ENCODE peak calls at places on chromosome 4, in eight cellular contexts. U is WERI-Rb-1; K is K562; I is hepatocyte; H is uterus; Y is CD8-positive, alpha-beta T cell; T is lung; W is fibroblast of lung. J is an unnamed sample.

GRCh38 chr4:102575369-102576129 is 74.4 kb downstream of the NFKB1 start:
- DNase-seq in U (no peak), Y (no peak), K (no peak), I (no peak), W (peak), T (no peak), H (no peak), J (no peak)

GRCh38 chr4:56733352-56733751 is 52.3 kb upstream of the HOPX start:
- DNase-seq in W (no peak), H (no peak), Y (no peak), K (no peak), U (no peak), T (no peak), I (no peak), J (no peak)

GRCh38 chr4:185868983-185869938 is 57.3 kb upstream of the SORBS2 start:
- DNase-seq in T (no peak), K (no peak), U (no peak), W (no peak), H (no peak), Y (no peak), I (no peak), J (no peak)

GRCh38 chr4:159169414-159169813 is 66.5 kb downstream of the RAPGEF2 start:
- DNase-seq in K (no peak), H (no peak), W (no peak), T (no peak), U (no peak), I (no peak), Y (no peak), J (no peak)

GRCh38 chr4:1777822-1778641 is 15.1 kb upstream of the FGFR3 start:
- DNase-seq in T (no peak), H (no peak), I (peak), U (no peak), K (peak), Y (no peak), W (peak), J (no peak)

GRCh38 chr4:140793291-140793690 is 37.1 kb upstream of the TBC1D9 start:
- DNase-seq in I (no peak), U (no peak), H (no peak), K (no peak), W (no peak), T (no peak), Y (no peak), J (no peak)

GRCh38 chr4:141155586-141155985 is 22.3 kb upstream of the RNF150 start:
- DNase-seq in T (no peak), U (no peak), W (peak), H (no peak), Y (no peak), K (no peak), I (no peak), J (no peak)

GRCh38 chr4:77931452-77932135 is 69.0 kb downstream of the MRPL1 start:
- DNase-seq in W (peak), K (no peak), U (no peak), T (no peak), I (no peak), Y (no peak), H (no peak), J (no peak)

GRCh38 chr4:7135389-7135746 is 57.0 kb upstream of the SORCS2 start:
- DNase-seq in T (no peak), W (peak), K (no peak), I (no peak), H (no peak), U (no peak), Y (no peak), J (no peak)

GRCh38 chr4:11424000-11424399 is 4.7 kb downstream of the HS3ST1 start:
- DNase-seq in Y (peak), T (no peak), U (peak), H (peak), I (peak), W (peak), K (peak), J (no peak)

GRCh38 chr4:13170131-13170530 is 314.0 kb downstream of the RAB28 start:
- DNase-seq in Y (no peak), U (no peak), H (no peak), T (no peak), K (no peak), I (no peak), W (peak), J (no peak)

GRCh38 chr4:88891636-88892035 is 165.3 kb downstream of the FAM13A start:
- DNase-seq in I (no peak), T (no peak), Y (no peak), K (no peak), W (no peak), U (no peak), H (no peak), J (no peak)

GRCh38 chr4:89640620-89641366 is 196.2 kb downstream of the SNCA start:
- DNase-seq in U (peak), W (peak), I (peak), Y (no peak), T (no peak), K (no peak), H (peak), J (peak)

GRCh38 chr4:90127223-90127705 is at the start of gene CCSER1:
- DNase-seq in T (peak), I (peak), Y (peak), H (peak), W (peak), U (peak), K (no peak), J (peak)

GRCh38 chr4:152920768-152921167 is 15.4 kb upstream of the FHDC1 start:
- DNase-seq in U (no peak), H (no peak), I (no peak), W (no peak), Y (no peak), T (no peak), K (no peak), J (no peak)

GRCh38 chr4:139786494-139787354 is 121.1 kb downstream of the MGST2 start:
- DNase-seq in I (no peak), U (peak), Y (no peak), H (no peak), T (no peak), W (no peak), K (no peak), J (no peak)

GRCh38 chr4:80577991-80578390 is 242.5 kb downstream of the CFAP299 start:
- DNase-seq in Y (no peak), I (no peak), W (no peak), K (no peak), H (no peak), T (no peak), U (no peak), J (no peak)

GRCh38 chr4:126734465-126734864 is 898.3 kb upstream of the INTU start:
- DNase-seq in U (no peak), K (no peak), H (no peak), T (no peak), I (no peak), W (no peak), Y (no peak), J (no peak)

GRCh38 chr4:38069271-38069760 is 109.1 kb downstream of the PTTG2 start:
- DNase-seq in W (peak), U (no peak), T (peak), Y (no peak), K (peak), I (peak), H (peak), J (no peak)

GRCh38 chr4:105196523-105197145 is 50.0 kb downstream of the TET2 start:
- DNase-seq in W (peak), T (no peak), K (no peak), Y (no peak), U (no peak), I (no peak), H (no peak), J (no peak)

DNA sequence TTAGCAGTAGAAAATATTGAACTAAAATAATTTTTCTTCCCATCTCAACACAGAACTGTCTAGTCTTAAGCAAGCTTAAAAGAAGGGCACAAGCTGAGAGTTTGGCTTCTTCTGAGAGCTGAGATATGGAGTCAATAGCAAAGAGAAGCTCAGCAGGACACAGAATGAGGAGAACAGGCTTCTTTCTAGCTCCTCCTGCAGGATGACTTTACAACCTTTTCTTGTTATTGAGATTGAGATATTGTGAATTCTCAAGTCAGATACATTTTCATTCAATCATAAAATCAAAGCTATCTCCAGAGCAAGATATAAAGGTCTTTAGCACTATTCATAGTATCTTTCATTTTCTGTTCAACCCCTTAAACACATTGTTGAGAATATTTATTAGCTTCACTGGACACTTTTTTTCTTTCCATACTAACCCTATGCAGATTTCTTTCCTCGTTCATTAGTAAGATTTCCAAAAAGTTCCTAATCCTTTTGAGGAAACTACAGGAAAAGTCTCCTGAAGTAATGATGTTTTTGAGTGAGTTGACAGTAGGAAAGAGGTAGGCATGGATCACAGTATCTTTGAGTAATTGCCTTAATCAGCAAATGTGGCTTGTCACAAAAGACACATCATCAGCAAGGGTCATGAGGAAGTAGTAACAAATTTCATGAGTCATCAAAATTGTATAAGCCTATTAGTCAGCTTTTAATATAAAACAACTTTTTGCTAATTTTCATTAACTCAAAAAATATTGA is 17.8 kb upstream of the CXCL3 start:
- DNase-seq in T (no peak), I (no peak), H (no peak), U (no peak), W (peak), Y (no peak), K (peak), J (no peak)
- TF ChIP-seq CTCF in T (no peak), I (no peak), H (no peak), U (no peak), W (peak), Y (no peak), K (no peak), J (no peak)

DNA sequence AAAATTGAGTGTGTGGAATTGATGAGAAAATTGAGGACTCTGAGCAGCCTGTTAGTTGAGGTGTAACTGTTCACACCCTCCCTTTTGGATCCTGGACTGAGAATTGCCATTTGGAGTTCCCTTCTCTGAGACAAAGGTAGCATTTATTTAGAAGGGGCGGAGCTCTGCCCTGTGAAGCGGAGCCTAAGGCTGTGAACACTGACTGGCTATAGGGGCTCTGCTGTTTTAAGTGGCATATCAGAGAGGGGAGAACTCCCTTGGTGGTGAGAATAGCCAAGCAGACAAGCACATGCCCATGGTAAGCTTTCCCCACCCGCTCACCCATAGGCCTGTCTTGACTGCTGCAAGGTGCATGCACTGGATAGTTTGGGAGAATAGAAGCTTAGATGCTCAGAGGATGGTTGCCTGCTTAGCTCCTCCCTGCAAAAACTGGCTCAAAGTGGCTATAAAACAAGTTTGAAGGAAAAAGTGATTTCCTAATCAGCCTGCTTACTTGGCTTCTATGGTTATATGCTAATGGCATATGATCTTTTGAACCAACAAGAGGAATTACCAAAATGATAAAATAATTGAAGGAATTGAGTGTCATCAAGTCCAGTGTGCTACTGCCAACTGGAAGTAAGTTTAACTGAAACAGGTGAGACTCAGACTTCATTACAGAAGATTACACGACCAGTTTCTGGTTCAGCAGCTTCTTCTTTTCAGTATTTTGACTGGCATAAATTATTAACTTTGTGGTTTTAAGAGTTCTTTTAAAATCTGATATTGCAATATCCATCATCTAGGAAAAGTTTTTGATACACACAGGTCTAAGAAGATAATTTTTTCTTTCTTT is 108.4 kb downstream of the AFF1 start:
- DNase-seq in Y (no peak), H (no peak), I (no peak), W (no peak), T (no peak), U (no peak), K (no peak), J (no peak)
- H3K27ac ChIP-seq in Y (no peak), H (peak), I (no peak), W (no peak), T (no peak), U (no peak), K (no peak), J (no peak)

DNA sequence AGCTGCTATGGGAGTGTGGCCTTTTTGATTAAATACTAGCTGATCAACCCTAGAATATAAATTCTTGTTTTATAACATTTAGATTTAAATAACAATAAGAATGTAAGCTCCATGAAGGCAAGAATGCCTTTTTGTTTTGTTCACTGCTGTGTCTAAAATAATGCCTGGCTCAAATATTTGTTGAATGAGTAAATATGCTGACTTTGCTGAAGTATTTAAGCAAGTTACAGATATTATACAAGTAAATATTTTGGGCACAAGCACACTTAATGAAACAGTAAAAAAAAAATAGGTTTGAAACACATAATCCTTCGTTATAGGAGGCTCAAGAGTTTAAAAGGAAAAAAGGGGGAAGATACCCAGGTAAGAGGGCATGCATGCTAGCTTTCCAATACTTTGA is 24.1 kb downstream of the FABP2 start:
- DNase-seq in U (no peak), H (no peak), T (no peak), I (no peak), Y (no peak), W (no peak), K (no peak), J (no peak)
- H3K4me3 ChIP-seq in U (no peak), H (no peak), T (no peak), I (peak), Y (no peak), W (no peak), K (no peak), J (peak)

DNA sequence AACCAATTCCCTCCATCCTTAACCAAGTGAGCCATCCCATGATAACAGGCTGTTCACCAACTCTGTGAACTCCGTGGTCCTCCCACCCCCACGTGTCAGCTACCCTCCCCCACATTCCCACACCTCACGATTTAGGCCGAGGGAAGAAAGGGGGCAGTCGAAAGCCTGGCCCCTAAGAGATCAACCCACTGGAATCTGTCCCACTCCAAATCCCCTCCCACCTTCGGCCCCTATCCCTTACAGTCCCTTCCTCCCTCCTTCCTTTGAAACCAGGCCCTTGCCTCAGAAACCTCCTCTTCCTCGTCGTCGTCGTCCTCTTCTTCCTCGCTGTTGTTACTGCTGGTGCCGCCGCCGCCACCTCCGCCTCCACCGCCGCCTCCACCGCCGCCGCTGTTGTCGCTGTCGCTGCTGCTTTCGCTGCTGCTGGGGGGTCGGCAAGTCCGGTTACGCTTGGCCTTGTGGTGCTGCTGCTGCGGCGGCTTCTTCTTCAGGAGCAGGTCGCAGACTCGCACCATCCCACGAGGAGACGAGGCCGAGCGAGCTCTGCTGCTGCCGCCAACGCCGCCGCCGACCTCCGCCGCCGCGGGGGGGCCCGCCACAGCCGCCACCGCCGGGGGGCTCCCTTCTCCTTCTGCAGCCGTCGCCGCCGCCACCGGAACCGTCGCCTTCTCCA is 467 bp downstream of the ANKRD17 start:
- DNase-seq in T (peak), I (peak), W (peak), H (peak), K (peak), Y (no peak), U (peak), J (no peak)
- TF ChIP-seq CTCF in T (no peak), I (peak), W (no peak), H (no peak), K (peak), Y (peak), U (peak), J (peak)

GRCh38 chr4:27094224-27094623 is 233.6 kb downstream of the STIM2 start:
- DNase-seq in H (no peak), Y (no peak), W (no peak), I (no peak), U (no peak), K (no peak), T (no peak), J (no peak)

GRCh38 chr4:27089186-27089585 is 228.5 kb downstream of the STIM2 start:
- DNase-seq in K (no peak), I (no peak), H (no peak), T (no peak), W (no peak), U (no peak), Y (no peak), J (no peak)

GRCh38 chr4:27088491-27088890 is 227.8 kb downstream of the STIM2 start:
- DNase-seq in I (no peak), Y (no peak), T (no peak), U (peak), W (no peak), K (no peak), H (no peak), J (no peak)

GRCh38 chr4:27087306-27088045 is 226.8 kb downstream of the STIM2 start:
- DNase-seq in I (no peak), U (no peak), H (no peak), T (no peak), K (no peak), Y (no peak), W (no peak), J (no peak)

DNA sequence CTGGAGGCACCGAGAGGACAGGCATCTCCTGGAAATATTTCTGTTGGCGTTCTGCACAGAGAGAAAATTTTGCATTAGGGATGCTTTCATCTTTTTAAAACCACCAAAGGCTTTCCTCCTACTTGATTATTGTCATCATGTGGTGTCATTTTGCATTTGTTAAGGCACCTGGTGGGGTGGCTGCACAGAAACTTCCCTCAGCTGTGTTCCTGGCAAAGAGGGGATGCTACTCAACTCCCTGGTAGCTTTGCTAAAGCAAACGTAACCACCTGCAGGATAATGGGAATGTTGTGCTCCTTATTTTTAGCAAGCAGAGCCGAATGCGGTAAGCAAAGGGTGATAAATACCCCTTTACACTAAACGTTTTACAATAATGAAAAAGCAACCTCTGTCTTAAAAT is 229.8 kb downstream of the STIM2 start:
- DNase-seq in H (no peak), I (no peak), U (no peak), T (no peak), K (no peak), Y (no peak), W (no peak), J (no peak)
- H3K27ac ChIP-seq in H (no peak), I (no peak), U (no peak), T (no peak), K (no peak), Y (no peak), W (no peak), J (no peak)

J was measured in Peyer's patch.